ENCODE peak calls at places on chromosomes 12 and 14, in eight cellular contexts. One of them, this sample, is unnamed.

GRCh38 chr14:101074124-101075024 is 170.9 kb upstream of the RTL1 start:
- DNase-seq in non-pigmented ciliary epithelial cell: no peak
- DNase-seq in stromal cell of bone marrow: no peak
- DNase-seq in SW 1271: no peak
- DNase-seq in tibial artery: no peak
- DNase-seq in NCI-H748 treated with DMSO at 0.1 percent for 48 hours: no peak
- DNase-seq in left kidney: peak; percentile 34
- DNase-seq in astrocyte: no peak
- DNase-seq in this sample: no peak

GRCh38 chr14:63852271-63852816 is 460 bp upstream of the SYNE2 start:
- DNase-seq in non-pigmented ciliary epithelial cell: no peak
- DNase-seq in stromal cell of bone marrow: no peak
- DNase-seq in SW 1271: peak; percentile 62
- DNase-seq in tibial artery: no peak
- DNase-seq in NCI-H748 treated with DMSO at 0.1 percent for 48 hours: peak; percentile 63
- DNase-seq in left kidney: peak; percentile 78
- DNase-seq in astrocyte: peak; percentile 24
- DNase-seq in this sample: peak; percentile 81

GRCh38 chr14:61525293-61526011 is 169.9 kb upstream of the HIF1A start:
- DNase-seq in non-pigmented ciliary epithelial cell: no peak
- DNase-seq in stromal cell of bone marrow: no peak
- DNase-seq in SW 1271: peak; percentile 37
- DNase-seq in tibial artery: peak; percentile 92
- DNase-seq in NCI-H748 treated with DMSO at 0.1 percent for 48 hours: no peak
- DNase-seq in left kidney: no peak
- DNase-seq in astrocyte: peak; percentile 87
- DNase-seq in this sample: no peak

GRCh38 chr14:35403085-35403396 is 1.5 kb downstream of the NFKBIA start:
- DNase-seq in non-pigmented ciliary epithelial cell: no peak
- DNase-seq in stromal cell of bone marrow: no peak
- DNase-seq in SW 1271: no peak
- DNase-seq in tibial artery: peak; percentile 76
- DNase-seq in NCI-H748 treated with DMSO at 0.1 percent for 48 hours: no peak
- DNase-seq in left kidney: no peak
- DNase-seq in astrocyte: peak; percentile 66
- DNase-seq in this sample: no peak

GRCh38 chr14:103140316-103141109 is 17.3 kb downstream of the TNFAIP2 start:
- DNase-seq in non-pigmented ciliary epithelial cell: no peak
- DNase-seq in stromal cell of bone marrow: no peak
- DNase-seq in SW 1271: no peak
- DNase-seq in tibial artery: no peak
- DNase-seq in NCI-H748 treated with DMSO at 0.1 percent for 48 hours: peak; percentile 73
- DNase-seq in left kidney: peak; percentile 71
- DNase-seq in astrocyte: no peak
- DNase-seq in this sample: no peak

GRCh38 chr12:123233505-123234299 is 466 bp downstream of the MTRFR start:
- DNase-seq in non-pigmented ciliary epithelial cell: no peak
- DNase-seq in stromal cell of bone marrow: no peak
- DNase-seq in SW 1271: no peak
- DNase-seq in tibial artery: no peak
- DNase-seq in NCI-H748 treated with DMSO at 0.1 percent for 48 hours: no peak
- DNase-seq in left kidney: peak; percentile 31
- DNase-seq in astrocyte: no peak
- DNase-seq in this sample: peak; percentile 36

GRCh38 chr12:53719649-53720048 is 7.6 kb downstream of the CALCOCO1 start:
- DNase-seq in non-pigmented ciliary epithelial cell: no peak
- DNase-seq in stromal cell of bone marrow: no peak
- DNase-seq in SW 1271: no peak
- DNase-seq in tibial artery: no peak
- DNase-seq in NCI-H748 treated with DMSO at 0.1 percent for 48 hours: no peak
- DNase-seq in left kidney: no peak
- DNase-seq in astrocyte: no peak
- DNase-seq in this sample: peak; percentile 69

GRCh38 chr14:72745991-72746980 is 147.6 kb downstream of the DPF3 start:
- DNase-seq in non-pigmented ciliary epithelial cell: peak; percentile 43
- DNase-seq in stromal cell of bone marrow: peak; percentile 21
- DNase-seq in SW 1271: no peak
- DNase-seq in tibial artery: no peak
- DNase-seq in NCI-H748 treated with DMSO at 0.1 percent for 48 hours: no peak
- DNase-seq in left kidney: no peak
- DNase-seq in astrocyte: peak; percentile 81
- DNase-seq in this sample: no peak

GRCh38 chr12:13347241-13348043 is 150.9 kb downstream of the EMP1 start:
- DNase-seq in non-pigmented ciliary epithelial cell: peak; percentile 41
- DNase-seq in stromal cell of bone marrow: peak; percentile 77
- DNase-seq in SW 1271: peak; percentile 7
- DNase-seq in tibial artery: no peak
- DNase-seq in NCI-H748 treated with DMSO at 0.1 percent for 48 hours: no peak
- DNase-seq in left kidney: no peak
- DNase-seq in astrocyte: peak; percentile 68
- DNase-seq in this sample: no peak